ENCODE peak calls at places on chromosomes 7 and 10, in four cellular contexts. T, C, Y and R are unnamed samples.

GRCh38 chr7:37942934-37943610 is 22.6 kb downstream of the EPDR1 start:
- DNase-seq in C (no peak), Y (no peak), T (no peak), R (no peak)

GRCh38 chr10:37490266-37490665 is 364.9 kb downstream of the ANKRD30A start:
- DNase-seq in Y (no peak), T (no peak), C (no peak), R (no peak)

GRCh38 chr10:93749218-93749799 is 8.4 kb upstream of the LGI1 start:
- DNase-seq in T (no peak), Y (no peak), C (no peak), R (no peak)

GRCh38 chr10:93445097-93445960 is 36.8 kb downstream of the MYOF start:
- DNase-seq in Y (peak), C (no peak), T (no peak), R (no peak)

GRCh38 chr10:12835709-12836108 is 165.8 kb downstream of the CCDC3 start:
- DNase-seq in C (no peak), T (no peak), Y (peak), R (no peak)

GRCh38 chr7:99047526-99048077 is 96.3 kb downstream of the SMURF1 start:
- DNase-seq in C (no peak), Y (no peak), T (no peak), R (no peak)

GRCh38 chr7:155781433-155781832 is 30.8 kb downstream of the SHH start:
- DNase-seq in T (no peak), C (no peak), Y (no peak), R (no peak)

GRCh38 chr10:30736685-30737232 is 107.2 kb upstream of the LYZL2 start:
- DNase-seq in Y (peak), T (peak), C (no peak), R (no peak)

GRCh38 chr10:132742837-132743194 is 43.1 kb downstream of the NKX6-2 start:
- DNase-seq in Y (no peak), T (no peak), C (no peak), R (no peak)

GRCh38 chr10:99347672-99348071 is 18.5 kb downstream of the CNNM1 start:
- DNase-seq in T (no peak), C (no peak), Y (no peak), R (no peak)

GRCh38 chr7:132061931-132062330 is 505.5 kb upstream of the PODXL start:
- DNase-seq in T (no peak), C (no peak), Y (peak), R (no peak)

GRCh38 chr7:54888067-54888735 is 129.2 kb upstream of the SEC61G start:
- DNase-seq in T (no peak), C (no peak), Y (no peak), R (no peak)

GRCh38 chr7:108004220-108005142 is 1.5 kb upstream of the LAMB1 start:
- DNase-seq in T (no peak), Y (peak), C (no peak), R (no peak)